ENCODE peak calls at places on chromosomes 16 and 17, in seven cellular contexts. One of them, this sample, is unnamed. For H3K9me3, the result is how much of the 10 kb centered on the place peaks cover.

GRCh38 chr16:19991614-19992013 is 82.1 kb downstream of the GPR139 start:
- DNase-seq in psoas muscle: no peak
- DNase-seq in tibial nerve: no peak
- DNase-seq in HepG2: peak
- DNase-seq in pancreas: no peak
- DNase-seq in ascending aorta: no peak
- DNase-seq in OCI-LY7: no peak
- DNase-seq in this sample: no peak

GRCh38 chr16:78778724-78779004 is 679.2 kb downstream of the WWOX start:
- DNase-seq in psoas muscle: no peak
- DNase-seq in tibial nerve: no peak
- DNase-seq in HepG2: no peak
- DNase-seq in pancreas: no peak
- DNase-seq in ascending aorta: no peak
- DNase-seq in OCI-LY7: no peak
- DNase-seq in this sample: no peak

GRCh38 chr16:70711211-70711978 is 25.5 kb upstream of the MTSS2 start:
- DNase-seq in psoas muscle: no peak
- DNase-seq in tibial nerve: no peak
- DNase-seq in HepG2: peak
- DNase-seq in pancreas: no peak
- DNase-seq in ascending aorta: no peak
- DNase-seq in OCI-LY7: no peak
- DNase-seq in this sample: no peak

GRCh38 chr17:16910341-16910740 is 61.6 kb downstream of the TNFRSF13B start:
- DNase-seq in psoas muscle: no peak
- DNase-seq in tibial nerve: no peak
- DNase-seq in HepG2: no peak
- DNase-seq in pancreas: no peak
- DNase-seq in ascending aorta: no peak
- DNase-seq in OCI-LY7: no peak
- DNase-seq in this sample: no peak

GRCh38 chr16:81703177-81704155 is 75.6 kb upstream of the PLCG2 start:
- DNase-seq in psoas muscle: no peak
- DNase-seq in tibial nerve: no peak
- DNase-seq in HepG2: no peak
- DNase-seq in pancreas: no peak
- DNase-seq in ascending aorta: no peak
- DNase-seq in OCI-LY7: no peak
- DNase-seq in this sample: peak

GRCh38 chr17:74758846-74759163 is 10.4 kb downstream of the NHERF1 start:
- DNase-seq in psoas muscle: no peak
- DNase-seq in tibial nerve: no peak
- DNase-seq in HepG2: no peak
- DNase-seq in pancreas: no peak
- DNase-seq in ascending aorta: no peak
- DNase-seq in OCI-LY7: no peak
- DNase-seq in this sample: peak

GRCh38 chr16:57797526-57798266 is 4.6 kb downstream of the KIFC3 start:
- DNase-seq in psoas muscle: peak
- DNase-seq in tibial nerve: no peak
- DNase-seq in HepG2: peak
- DNase-seq in pancreas: peak
- DNase-seq in ascending aorta: no peak
- DNase-seq in OCI-LY7: no peak
- DNase-seq in this sample: no peak

GRCh38 chr16:88566158-88566557 is 4.0 kb upstream of the ZC3H18 start:
- DNase-seq in psoas muscle: no peak
- DNase-seq in tibial nerve: no peak
- DNase-seq in HepG2: no peak
- DNase-seq in pancreas: no peak
- DNase-seq in ascending aorta: no peak
- DNase-seq in OCI-LY7: no peak
- DNase-seq in this sample: no peak

GRCh38 chr16:66372078-66372897 is 5.8 kb downstream of the CDH5 start:
- DNase-seq in psoas muscle: no peak
- DNase-seq in tibial nerve: no peak
- DNase-seq in HepG2: no peak
- DNase-seq in pancreas: no peak
- DNase-seq in ascending aorta: no peak
- DNase-seq in OCI-LY7: no peak
- DNase-seq in this sample: no peak

GRCh38 chr16:2317231-2318020 is 23.1 kb downstream of the ABCA3 start:
- DNase-seq in psoas muscle: no peak
- DNase-seq in tibial nerve: no peak
- DNase-seq in HepG2: no peak
- DNase-seq in pancreas: no peak
- DNase-seq in ascending aorta: no peak
- DNase-seq in OCI-LY7: no peak
- DNase-seq in this sample: no peak

GRCh38 chr16:70553645-70554044 is 30.0 kb downstream of the SF3B3 start:
- DNase-seq in psoas muscle: no peak
- DNase-seq in tibial nerve: no peak
- DNase-seq in HepG2: no peak
- DNase-seq in pancreas: no peak
- DNase-seq in ascending aorta: no peak
- DNase-seq in OCI-LY7: no peak
- DNase-seq in this sample: peak

GRCh38 chr17:61699032-61699431 is 108.0 kb upstream of the NACA2 start:
- DNase-seq in psoas muscle: no peak
- DNase-seq in tibial nerve: no peak
- DNase-seq in HepG2: no peak
- DNase-seq in pancreas: no peak
- DNase-seq in ascending aorta: no peak
- DNase-seq in OCI-LY7: no peak
- DNase-seq in this sample: no peak
- H3K9me3 ChIP-seq in psoas muscle: under half
- H3K9me3 ChIP-seq in tibial nerve: under half
- H3K9me3 ChIP-seq in HepG2: under half
- H3K9me3 ChIP-seq in pancreas: under half
- H3K9me3 ChIP-seq in ascending aorta: under half
- H3K9me3 ChIP-seq in OCI-LY7: under half
- H3K9me3 ChIP-seq in this sample: under half

DNA sequence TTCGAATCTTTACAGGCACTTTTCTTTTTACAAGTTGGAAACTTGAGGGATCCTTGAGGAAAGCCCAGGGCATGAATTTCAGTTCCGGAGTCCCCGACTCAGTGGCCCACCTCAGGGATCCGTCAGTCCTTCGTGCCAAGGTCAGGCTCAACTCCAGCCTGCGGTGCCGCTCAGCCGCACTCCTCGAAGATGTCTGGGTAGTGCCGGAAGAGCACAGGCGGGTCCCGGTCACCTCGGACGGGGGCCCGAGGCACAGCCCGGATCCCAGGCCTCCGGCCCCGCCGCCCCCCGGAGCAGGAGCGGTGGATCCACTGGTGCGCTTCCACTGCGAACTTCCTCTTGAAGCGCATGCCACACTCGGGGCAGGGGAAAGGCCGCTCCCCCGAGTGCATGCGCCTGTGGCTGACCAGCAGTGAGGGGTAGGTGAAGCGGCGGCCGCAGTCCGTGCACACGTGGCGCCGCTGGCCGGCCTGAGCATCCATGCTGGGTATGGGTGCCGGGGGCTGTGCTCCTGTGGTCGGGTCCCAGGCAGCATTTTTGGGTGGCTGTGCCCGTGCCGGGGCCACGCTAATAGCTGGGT is 1.7 kb downstream of the ZNF688 start:
- DNase-seq in psoas muscle: no peak
- DNase-seq in tibial nerve: no peak
- DNase-seq in HepG2: no peak
- DNase-seq in pancreas: no peak
- DNase-seq in ascending aorta: no peak
- DNase-seq in OCI-LY7: no peak
- DNase-seq in this sample: no peak
- H3K27ac ChIP-seq in psoas muscle: peak
- H3K27ac ChIP-seq in tibial nerve: no peak
- H3K27ac ChIP-seq in HepG2: no peak
- H3K27ac ChIP-seq in pancreas: no peak
- H3K27ac ChIP-seq in ascending aorta: peak
- H3K27ac ChIP-seq in OCI-LY7: no peak
- H3K27ac ChIP-seq in this sample: no peak

DNA sequence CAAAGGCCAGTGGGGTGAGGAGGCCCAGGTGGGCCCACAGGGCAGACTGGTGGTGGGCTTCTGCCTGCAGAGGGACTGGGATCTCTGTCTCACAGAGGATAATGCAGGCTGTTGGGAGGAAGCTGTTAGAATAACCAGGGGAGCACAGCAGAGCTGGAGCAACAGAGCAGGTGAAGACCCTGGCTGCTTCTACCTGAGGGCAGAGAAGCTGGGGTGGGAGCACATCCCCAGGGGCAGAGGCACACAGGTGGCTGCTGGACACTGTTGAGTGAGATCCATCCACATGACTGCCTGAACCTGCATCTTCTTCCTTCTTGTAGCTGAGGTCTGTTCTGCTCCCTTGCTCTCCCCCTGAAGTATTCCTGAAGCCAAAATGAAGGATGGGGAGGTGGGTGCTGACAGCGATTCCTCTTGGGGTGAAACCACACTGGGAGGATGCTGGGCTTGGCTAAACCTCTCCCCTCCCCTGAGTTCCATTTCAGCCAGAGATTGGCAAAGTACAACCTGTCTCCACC is 1725.0 kb downstream of the TP53TG3F start:
- DNase-seq in psoas muscle: no peak
- DNase-seq in tibial nerve: no peak
- DNase-seq in HepG2: no peak
- DNase-seq in pancreas: no peak
- DNase-seq in ascending aorta: no peak
- DNase-seq in OCI-LY7: no peak
- DNase-seq in this sample: no peak
- H3K9me3 ChIP-seq in psoas muscle: under half
- H3K9me3 ChIP-seq in tibial nerve: under half
- H3K9me3 ChIP-seq in HepG2: half or more
- H3K9me3 ChIP-seq in pancreas: under half
- H3K9me3 ChIP-seq in ascending aorta: under half
- H3K9me3 ChIP-seq in OCI-LY7: under half
- H3K9me3 ChIP-seq in this sample: under half

DNA sequence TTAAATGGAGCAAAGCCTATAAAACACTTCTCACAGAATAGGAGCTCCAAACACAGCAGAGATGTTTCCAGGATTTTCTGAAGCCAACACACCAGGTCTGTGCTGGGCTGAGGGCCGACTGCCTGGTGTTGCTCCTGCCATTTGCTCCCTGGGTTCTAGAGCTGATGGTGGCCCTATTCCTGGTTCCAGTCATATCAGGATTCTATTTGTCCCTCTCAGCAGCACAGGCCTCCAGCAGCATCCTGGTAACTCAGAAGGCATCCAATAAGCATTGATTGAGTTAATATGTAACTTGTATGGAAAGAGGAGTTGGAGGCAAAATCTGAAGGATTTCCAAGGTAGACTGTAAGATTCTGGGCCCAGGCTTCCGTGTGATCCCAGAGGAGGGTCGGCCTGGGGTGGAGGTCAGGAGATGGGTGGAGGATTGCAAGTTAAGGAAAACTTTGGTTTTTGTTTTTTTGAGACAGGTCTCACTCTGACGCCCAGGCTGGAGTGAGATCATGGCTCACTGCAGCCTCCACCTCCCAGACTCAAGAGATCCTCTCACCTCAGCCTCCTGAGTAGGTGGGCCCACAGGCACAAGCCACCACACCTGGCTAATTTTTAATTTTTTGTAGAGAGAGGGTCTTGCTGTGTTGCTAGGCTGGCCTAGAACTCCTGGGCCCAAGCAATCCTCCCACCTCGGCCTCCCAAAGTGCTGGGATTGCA is 5.7 kb downstream of the NUPR1 start:
- DNase-seq in psoas muscle: no peak
- DNase-seq in tibial nerve: no peak
- DNase-seq in HepG2: peak
- DNase-seq in pancreas: no peak
- DNase-seq in ascending aorta: no peak
- DNase-seq in OCI-LY7: no peak
- DNase-seq in this sample: no peak
- H3K27ac ChIP-seq in psoas muscle: peak
- H3K27ac ChIP-seq in tibial nerve: peak
- H3K27ac ChIP-seq in HepG2: no peak
- H3K27ac ChIP-seq in pancreas: peak
- H3K27ac ChIP-seq in ascending aorta: peak
- H3K27ac ChIP-seq in OCI-LY7: no peak
- H3K27ac ChIP-seq in this sample: no peak

GRCh38 chr16:3383045-3383448 is 17.8 kb downstream of the ZSCAN32 start:
- DNase-seq in psoas muscle: no peak
- DNase-seq in tibial nerve: no peak
- DNase-seq in HepG2: no peak
- DNase-seq in pancreas: no peak
- DNase-seq in ascending aorta: no peak
- DNase-seq in OCI-LY7: no peak
- DNase-seq in this sample: no peak

GRCh38 chr16:3389663-3390338 is 11.0 kb downstream of the ZSCAN32 start:
- DNase-seq in psoas muscle: no peak
- DNase-seq in tibial nerve: no peak
- DNase-seq in HepG2: no peak
- DNase-seq in pancreas: no peak
- DNase-seq in ascending aorta: no peak
- DNase-seq in OCI-LY7: peak
- DNase-seq in this sample: no peak

GRCh38 chr16:3388325-3388724 is 12.5 kb downstream of the ZSCAN32 start:
- DNase-seq in psoas muscle: no peak
- DNase-seq in tibial nerve: no peak
- DNase-seq in HepG2: no peak
- DNase-seq in pancreas: no peak
- DNase-seq in ascending aorta: no peak
- DNase-seq in OCI-LY7: no peak
- DNase-seq in this sample: no peak
- H3K9me3 ChIP-seq in psoas muscle: half or more
- H3K9me3 ChIP-seq in tibial nerve: under half
- H3K9me3 ChIP-seq in HepG2: under half
- H3K9me3 ChIP-seq in pancreas: under half
- H3K9me3 ChIP-seq in ascending aorta: half or more
- H3K9me3 ChIP-seq in OCI-LY7: under half
- H3K9me3 ChIP-seq in this sample: under half

GRCh38 chr16:21643787-21644186 is 8.6 kb downstream of the IGSF6 start:
- DNase-seq in psoas muscle: no peak
- DNase-seq in tibial nerve: no peak
- DNase-seq in HepG2: no peak
- DNase-seq in pancreas: no peak
- DNase-seq in ascending aorta: no peak
- DNase-seq in OCI-LY7: no peak
- DNase-seq in this sample: no peak

GRCh38 chr16:21644674-21645073 is 7.7 kb downstream of the IGSF6 start:
- DNase-seq in psoas muscle: no peak
- DNase-seq in tibial nerve: no peak
- DNase-seq in HepG2: no peak
- DNase-seq in pancreas: no peak
- DNase-seq in ascending aorta: no peak
- DNase-seq in OCI-LY7: peak
- DNase-seq in this sample: no peak

GRCh38 chr16:21637032-21637968 is 15.1 kb downstream of the IGSF6 start:
- DNase-seq in psoas muscle: no peak
- DNase-seq in tibial nerve: no peak
- DNase-seq in HepG2: no peak
- DNase-seq in pancreas: peak
- DNase-seq in ascending aorta: no peak
- DNase-seq in OCI-LY7: no peak
- DNase-seq in this sample: no peak

GRCh38 chr16:21638573-21638975 is 13.8 kb downstream of the IGSF6 start:
- DNase-seq in psoas muscle: no peak
- DNase-seq in tibial nerve: no peak
- DNase-seq in HepG2: peak
- DNase-seq in pancreas: no peak
- DNase-seq in ascending aorta: no peak
- DNase-seq in OCI-LY7: no peak
- DNase-seq in this sample: no peak

GRCh38 chr16:21639493-21639892 is 12.9 kb downstream of the IGSF6 start:
- DNase-seq in psoas muscle: no peak
- DNase-seq in tibial nerve: no peak
- DNase-seq in HepG2: no peak
- DNase-seq in pancreas: no peak
- DNase-seq in ascending aorta: no peak
- DNase-seq in OCI-LY7: no peak
- DNase-seq in this sample: no peak
- H3K27ac ChIP-seq in psoas muscle: no peak
- H3K27ac ChIP-seq in tibial nerve: no peak
- H3K27ac ChIP-seq in HepG2: no peak
- H3K27ac ChIP-seq in pancreas: no peak
- H3K27ac ChIP-seq in ascending aorta: no peak
- H3K27ac ChIP-seq in OCI-LY7: no peak
- H3K27ac ChIP-seq in this sample: no peak